ENCODE peak calls at places on chromosomes 3 and 15, in nine cellular contexts. Y, S, V, Q, T, E, W, P and A are unnamed samples.

GRCh38 chr3:111636506-111636905 is 41.4 kb upstream of the ZBED2 start:
- DNase-seq in Y (no peak), S (no peak), V (no peak), Q (no peak), T (peak; percentile 14), E (no peak), W (no peak), P (no peak), A (no peak)

GRCh38 chr3:58658508-58658907 is 8.1 kb downstream of the FAM3D start:
- DNase-seq in Y (no peak), S (no peak), V (no peak), Q (no peak), T (no peak), E (no peak), W (no peak), P (no peak), A (no peak)

GRCh38 chr15:45402955-45403892 is 24.9 kb upstream of the GATM start:
- DNase-seq in Y (no peak), S (peak; percentile 25), V (peak; percentile 66), Q (peak; percentile 47), T (peak; percentile 30), E (no peak), W (no peak), P (no peak), A (no peak)

GRCh38 chr3:24137958-24138875 is 193.1 kb downstream of the NR1D2 start:
- DNase-seq in Y (peak; percentile 31), S (no peak), V (peak; percentile 37), Q (no peak), T (no peak), E (no peak), W (no peak), P (no peak), A (no peak)

GRCh38 chr3:133600682-133601081 is 27.2 kb downstream of the CDV3 start:
- DNase-seq in Y (no peak), S (no peak), V (no peak), Q (no peak), T (no peak), E (no peak), W (no peak), P (no peak), A (no peak)

GRCh38 chr15:101348643-101349496 is 53.8 kb upstream of the SNRPA1 start:
- DNase-seq in Y (peak; percentile 48), S (no peak), V (no peak), Q (no peak), T (peak; percentile 31), E (no peak), W (no peak), P (no peak), A (no peak)

GRCh38 chr3:23607184-23607847 is 198.4 kb upstream of the UBE2E1 start:
- DNase-seq in Y (no peak), S (no peak), V (no peak), Q (no peak), T (peak; percentile 75), E (no peak), W (no peak), P (no peak), A (no peak)

GRCh38 chr15:47987461-47987860 is 133.3 kb upstream of the SLC24A5 start:
- DNase-seq in Y (no peak), S (no peak), V (no peak), Q (no peak), T (no peak), E (no peak), W (no peak), P (no peak), A (no peak)

GRCh38 chr3:18241837-18242236 is 183.3 kb downstream of the SATB1 start:
- DNase-seq in Y (no peak), S (no peak), V (no peak), Q (no peak), T (no peak), E (no peak), W (no peak), P (no peak), A (no peak)

GRCh38 chr15:89413877-89414276 is 79.3 kb upstream of the POLG start:
- DNase-seq in Y (no peak), S (no peak), V (no peak), Q (no peak), T (no peak), E (no peak), W (no peak), P (no peak), A (no peak)

GRCh38 chr15:89419370-89419984 is 76.9 kb downstream of the RHCG start:
- DNase-seq in Y (no peak), S (peak; percentile 40), V (peak; percentile 80), Q (no peak), T (peak; percentile 60), E (no peak), W (no peak), P (peak; percentile 48), A (no peak)

GRCh38 chr15:89414571-89414970 is 79.9 kb upstream of the POLG start:
- DNase-seq in Y (no peak), S (no peak), V (no peak), Q (no peak), T (no peak), E (no peak), W (no peak), P (no peak), A (no peak)

GRCh38 chr15:89416339-89417183 is 79.8 kb downstream of the RHCG start:
- DNase-seq in Y (no peak), S (no peak), V (peak; percentile 74), Q (no peak), T (peak; percentile 72), E (no peak), W (no peak), P (peak; percentile 68), A (no peak)

GRCh38 chr15:89417206-89417725 is 79.1 kb downstream of the RHCG start:
- DNase-seq in Y (no peak), S (no peak), V (no peak), Q (no peak), T (no peak), E (no peak), W (no peak), P (no peak), A (no peak)
- H3K4me3 ChIP-seq in Y (no peak overlapping the region), S (no peak overlapping the region), V (no peak overlapping the region), Q (no peak overlapping the region), T (no peak overlapping the region), E (no peak overlapping the region), W (no peak overlapping the region), P (no peak overlapping the region), A (no peak overlapping the region)

GRCh38 chr15:29102911-29103824 is 166.5 kb downstream of the NSMCE3 start:
- DNase-seq in Y (no peak), S (peak; percentile 31), V (no peak), Q (no peak), T (no peak), E (no peak), W (no peak), P (no peak), A (no peak)
- TF ChIP-seq CTCF in Y (no peak), S (no peak), V (no peak), Q (no peak), T (no peak), E (no peak), W (peak; percentile 5), P (peak; percentile 5), A (no peak)

GRCh38 chr3:195910499-195910845 is 2.1 kb upstream of the TNK2 start:
- DNase-seq in Y (no peak), S (no peak), V (no peak), Q (peak; percentile 18), T (no peak), E (no peak), W (no peak), P (no peak), A (no peak)

GRCh38 chr3:195909294-195909644 is 918 bp upstream of the TNK2 start:
- DNase-seq in Y (no peak), S (no peak), V (no peak), Q (no peak), T (no peak), E (no peak), W (no peak), P (no peak), A (no peak)

GRCh38 chr3:195908439-195909293 is at the start of gene TNK2:
- DNase-seq in Y (no peak), S (no peak), V (peak; percentile 63), Q (peak; percentile 43), T (no peak), E (no peak), W (no peak), P (no peak), A (no peak)

GRCh38 chr3:195911041-195911945 is 2.9 kb upstream of the TNK2 start:
- DNase-seq in Y (no peak), S (no peak), V (no peak), Q (peak; percentile 27), T (no peak), E (no peak), W (no peak), P (no peak), A (no peak)

GRCh38 chr3:195909645-195910498 is 1.5 kb upstream of the TNK2 start:
- DNase-seq in Y (peak; percentile 77), S (peak; percentile 87), V (peak; percentile 93), Q (peak; percentile 91), T (peak; percentile 86), E (peak; percentile 87), W (no peak), P (no peak), A (no peak)
- H3K4me3 ChIP-seq in Y (peak overlapping the region; percentile 79), S (peak overlapping the region; percentile 78), V (peak overlapping the region; percentile 41), Q (peak overlapping the region; percentile 78), T (peak overlapping the region; percentile 67), E (peak overlapping the region; percentile 75), W (peak overlapping the region; percentile 45), P (peak overlapping the region; percentile 54), A (peak overlapping the region; percentile 49)

GRCh38 chr3:8757551-8758518 is 11.6 kb downstream of the OXTR start:
- DNase-seq in Y (peak; percentile 14), S (no peak), V (no peak), Q (no peak), T (peak; percentile 35), E (no peak), W (peak; percentile 80), P (peak; percentile 45), A (peak; percentile 75)

GRCh38 chr3:8752832-8753231 is 16.6 kb downstream of the OXTR start:
- DNase-seq in Y (no peak), S (no peak), V (no peak), Q (no peak), T (no peak), E (no peak), W (no peak), P (no peak), A (no peak)

GRCh38 chr3:8756671-8757070 is 12.7 kb downstream of the OXTR start:
- DNase-seq in Y (no peak), S (no peak), V (no peak), Q (no peak), T (no peak), E (no peak), W (no peak), P (no peak), A (no peak)

GRCh38 chr3:8755097-8755496 is 14.3 kb downstream of the OXTR start:
- DNase-seq in Y (no peak), S (no peak), V (no peak), Q (no peak), T (no peak), E (no peak), W (no peak), P (no peak), A (no peak)

DNA sequence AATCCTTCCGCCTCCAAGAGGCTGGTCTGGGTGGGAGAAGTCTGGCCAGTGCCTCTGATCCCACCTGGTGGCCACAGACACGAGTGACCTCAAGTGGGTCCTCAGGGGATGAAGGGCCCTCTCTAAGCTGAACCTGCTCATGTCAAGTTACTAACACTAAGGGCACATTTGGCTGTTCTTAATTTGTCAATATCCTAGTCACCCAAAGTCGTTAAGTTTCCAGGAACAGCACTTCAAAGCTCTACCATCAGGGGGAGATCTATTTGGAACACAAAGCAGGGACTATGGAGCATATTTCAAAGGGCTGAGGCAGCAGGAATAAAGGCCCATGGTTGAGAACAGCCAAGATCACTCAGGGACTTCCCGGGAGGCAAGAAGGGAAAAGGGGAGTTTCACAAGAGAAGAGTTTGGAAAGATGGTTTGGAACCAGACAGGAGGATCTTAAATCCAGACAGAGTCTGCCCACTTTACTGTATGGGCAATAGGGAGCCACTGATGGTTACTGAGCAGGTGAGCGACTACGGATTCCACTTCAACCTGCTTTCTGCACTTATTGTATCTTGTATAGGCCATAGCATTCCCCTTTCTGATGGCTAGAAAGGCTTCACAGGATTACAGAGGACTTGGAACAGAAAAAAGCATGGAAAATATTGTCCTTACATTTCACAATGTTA is 13.7 kb downstream of the OXTR start:
- DNase-seq in Y (no peak), S (no peak), V (no peak), Q (no peak), T (peak; percentile 25), E (no peak), W (no peak), P (no peak), A (no peak)
- TF ChIP-seq CTCF in Y (no peak), S (no peak), V (no peak), Q (no peak), T (peak; percentile 45), E (no peak), W (peak; percentile 50), P (peak; percentile 63), A (peak; percentile 47)